ENCODE peak calls at places on chromosome 7, in four cellular contexts. X is PC-3, W is lower leg skin, B is colonic mucosa. O is an unnamed sample.

GRCh38 chr7:46571996-46572395 is 650.9 kb upstream of the IGFBP3 start:
- DNase-seq in W (no peak), X (no peak), B (no peak), O (no peak)

GRCh38 chr7:41685684-41686083 is 17.2 kb downstream of the INHBA start:
- DNase-seq in W (no peak), B (no peak), X (peak; percentile 83), O (no peak)

GRCh38 chr7:34061175-34061574 is 155.8 kb downstream of the BMPER start:
- DNase-seq in X (peak; percentile 52), W (no peak), B (no peak), O (no peak)

GRCh38 chr7:128103498-128104108 is 72.4 kb upstream of the LRRC4 start:
- DNase-seq in W (no peak), B (no peak), X (no peak), O (peak; percentile 55)

GRCh38 chr7:66430164-66430545 is 198.5 kb upstream of the KCTD7 start:
- DNase-seq in W (no peak), X (no peak), B (no peak), O (no peak)

GRCh38 chr7:154841731-154842331 is 161.1 kb downstream of the PAXIP1 start:
- DNase-seq in W (no peak), X (no peak), B (no peak), O (no peak)

GRCh38 chr7:121521681-121522405 is 125.7 kb upstream of the FAM3C start:
- DNase-seq in X (no peak), B (no peak), W (no peak), O (no peak)

GRCh38 chr7:45915606-45916005 is 5.5 kb downstream of the IGFBP3 start:
- DNase-seq in X (no peak), B (no peak), W (no peak), O (no peak)

GRCh38 chr7:145009866-145010265 is 174.0 kb upstream of the TPK1 start:
- DNase-seq in W (no peak), X (no peak), B (no peak), O (no peak)

GRCh38 chr7:25569765-25570164 is 341.5 kb upstream of the NPVF start:
- DNase-seq in W (no peak), X (no peak), B (no peak), O (no peak)

GRCh38 chr7:28125381-28126046 is 55.1 kb downstream of the JAZF1 start:
- DNase-seq in W (no peak), X (no peak), B (no peak), O (no peak)

GRCh38 chr7:139505563-139505962 is 17.9 kb upstream of the CLEC2L start:
- DNase-seq in B (no peak), X (peak; percentile 9), W (no peak), O (no peak)

GRCh38 chr7:51009716-51010496 is 227.2 kb upstream of the GRB10 start:
- DNase-seq in W (peak; percentile 9), B (no peak), X (peak; percentile 60), O (peak; percentile 55)

GRCh38 chr7:44891372-44891771 is 6.0 kb upstream of the PURB start:
- DNase-seq in W (no peak), X (no peak), B (no peak), O (no peak)

GRCh38 chr7:33823913-33824312 is 81.4 kb upstream of the BMPER start:
- DNase-seq in B (no peak), W (no peak), X (no peak), O (no peak)

GRCh38 chr7:39950473-39951155 is 558 bp downstream of the CDK13 start:
- DNase-seq in X (peak; percentile 23), B (peak; percentile 32), W (no peak), O (peak; percentile 65)

GRCh38 chr7:6648066-6648814 is 11.1 kb downstream of the ZNF316 start:
- DNase-seq in W (no peak), B (no peak), X (no peak), O (no peak)
- TF ChIP-seq CTCF in W (no peak), B (no peak), X (no peak), O (no peak)

DNA sequence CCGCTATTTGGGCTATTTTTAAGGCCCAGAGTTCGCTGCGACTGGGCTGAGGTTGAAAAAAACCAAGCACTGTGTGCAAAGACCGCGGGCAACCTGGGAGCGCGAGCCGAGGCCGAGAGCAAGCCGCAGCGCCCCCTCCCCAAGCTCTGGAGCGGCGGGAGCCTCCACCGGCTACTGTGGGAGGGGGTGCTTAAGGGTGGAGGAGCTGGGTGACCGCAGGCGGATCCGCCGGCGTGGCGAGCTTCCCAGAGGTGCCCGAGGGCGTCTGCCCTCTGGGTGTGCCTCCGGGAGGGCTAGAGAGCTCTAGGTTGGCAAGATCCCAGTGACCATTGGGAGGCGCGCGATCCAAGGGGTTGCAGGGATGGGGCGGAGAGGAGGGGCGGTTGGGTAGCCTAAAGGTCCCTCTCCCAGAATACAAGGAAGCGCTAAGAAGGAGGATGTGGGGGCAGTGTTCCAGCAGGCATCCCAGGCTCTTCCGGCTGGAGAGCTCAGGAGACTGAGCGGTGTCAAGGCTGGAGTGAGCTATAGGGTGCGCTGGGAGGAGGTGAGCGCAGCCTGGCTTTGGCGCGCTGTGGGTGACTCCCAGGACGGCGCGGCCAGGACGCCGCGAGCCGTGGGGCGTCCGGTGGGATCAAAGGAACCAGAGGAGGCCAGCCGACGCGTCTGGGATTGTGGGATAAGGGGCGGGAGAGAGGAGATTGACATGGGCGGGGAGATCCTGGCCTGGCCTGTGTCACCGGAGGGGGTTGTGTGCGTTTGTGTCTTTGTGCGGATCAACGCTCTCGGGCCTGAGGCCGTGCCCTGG is 8.0 kb downstream of the DLX5 start:
- DNase-seq in X (peak; percentile 30), B (no peak), W (no peak), O (no peak)
- TF ChIP-seq CTCF in X (peak; percentile 32), B (no peak), W (no peak), O (no peak)

DNA sequence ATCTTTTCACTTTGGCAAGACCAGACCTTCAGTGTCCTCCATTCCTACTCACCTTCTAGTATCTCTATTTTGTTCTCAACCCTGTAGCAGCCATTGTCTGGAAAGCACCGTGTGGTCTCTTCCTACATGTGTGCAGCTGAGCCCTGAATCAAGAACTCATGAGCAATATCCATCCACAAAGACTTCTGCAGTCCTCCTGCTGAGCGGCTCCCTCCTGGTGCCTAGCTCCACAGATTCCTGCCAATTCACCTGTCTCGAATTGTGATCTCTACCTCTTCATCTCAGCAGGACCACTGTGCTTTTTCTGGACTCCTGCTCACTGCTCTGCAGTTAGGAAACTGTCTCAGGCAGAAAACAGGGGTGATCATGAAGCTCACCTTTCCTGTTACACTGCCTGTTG is 118.8 kb downstream of the RELN start:
- DNase-seq in B (no peak), X (no peak), W (no peak), O (no peak)
- TF ChIP-seq CTCF in B (no peak), X (no peak), W (no peak), O (no peak)

GRCh38 chr7:102236592-102237287 is 49.9 kb upstream of the SH2B2 start:
- DNase-seq in W (peak; percentile 45), X (peak; percentile 70), B (peak; percentile 70), O (peak; percentile 47)
- TF ChIP-seq CTCF in W (no peak), X (peak; percentile 87), B (peak; percentile 72), O (peak; percentile 81)

DNA sequence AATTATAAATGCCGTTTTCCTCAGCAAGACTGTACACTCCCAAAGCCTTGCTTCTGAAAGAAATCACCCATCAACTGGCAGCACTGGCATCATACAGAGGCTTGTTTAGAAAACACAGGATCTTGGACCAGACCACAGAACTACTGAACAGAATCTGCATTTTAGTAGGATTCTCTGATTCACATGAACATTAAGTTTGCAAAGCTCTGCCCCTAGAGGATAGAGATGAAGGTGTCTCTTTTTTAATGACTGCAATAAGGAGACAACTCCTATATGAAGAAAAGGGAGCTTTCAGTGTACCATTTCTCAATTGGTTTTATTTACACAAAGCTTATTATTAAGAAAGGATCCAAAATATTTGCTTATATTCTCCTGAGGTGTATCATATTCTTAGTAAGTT is 172.7 kb downstream of the AGMO start:
- DNase-seq in W (no peak), X (no peak), B (no peak), O (no peak)
- TF ChIP-seq CTCF in W (no peak), X (peak; percentile 41), B (no peak), O (no peak)

DNA sequence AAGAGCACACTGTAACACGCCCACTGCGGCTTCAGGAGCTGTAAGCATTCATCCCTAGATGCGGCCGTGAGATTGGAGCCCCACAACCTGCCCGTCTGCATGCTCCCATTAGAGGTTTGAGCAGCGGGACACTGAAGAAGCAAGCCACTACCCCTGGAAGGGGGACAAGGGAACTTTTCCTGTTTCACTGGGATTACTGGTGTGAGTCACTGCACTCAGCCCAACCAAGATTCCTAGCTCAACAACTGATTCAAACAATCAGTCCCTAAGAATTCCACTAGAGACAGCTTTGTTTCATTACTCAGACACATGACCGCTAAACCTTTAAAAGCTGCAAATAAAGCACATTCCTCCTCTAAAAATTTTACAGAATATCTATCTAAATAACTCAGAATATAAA is 69.8 kb downstream of the ORC5 start:
- DNase-seq in W (no peak), X (peak; percentile 51), B (no peak), O (no peak)
- TF ChIP-seq CTCF in W (no peak), X (no peak), B (no peak), O (no peak)

DNA sequence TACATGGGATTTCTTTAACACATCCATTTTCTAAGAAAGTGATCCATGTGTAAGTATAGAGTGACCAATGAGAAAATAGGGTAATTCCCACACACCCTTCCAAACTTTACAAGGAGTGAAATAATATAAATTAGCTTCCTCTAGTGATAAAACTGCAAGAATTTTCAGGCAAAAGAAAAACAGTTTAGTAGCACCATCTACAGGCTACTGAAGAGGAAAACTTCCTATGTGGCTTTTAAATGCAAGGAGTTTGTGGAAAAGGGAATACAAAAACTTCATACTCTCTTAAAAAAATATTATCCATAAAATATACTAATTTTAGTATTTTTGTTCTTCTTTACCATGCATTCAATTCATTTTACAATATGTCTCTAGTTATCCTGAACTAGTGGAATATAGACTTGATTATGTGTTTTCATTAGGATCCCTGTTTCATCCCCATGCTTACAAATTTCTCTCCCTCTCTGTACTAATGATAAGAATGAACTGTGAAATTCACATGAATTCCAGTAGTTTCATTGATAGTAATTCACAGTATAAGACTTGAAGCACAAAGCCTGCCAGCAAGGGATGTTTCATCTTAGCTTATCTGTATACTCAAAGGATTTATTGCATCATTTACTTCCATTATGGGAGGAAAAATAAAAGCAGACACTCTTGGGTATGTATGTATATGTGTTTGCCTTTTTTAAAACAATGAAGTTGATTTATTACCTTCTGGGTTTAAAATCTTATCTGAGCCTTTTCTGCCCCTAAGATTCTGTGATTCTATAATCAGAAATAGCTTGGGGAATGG is 442.9 kb downstream of the AUTS2 start:
- DNase-seq in X (no peak), B (no peak), W (no peak), O (no peak)
- TF ChIP-seq CTCF in X (no peak), B (peak; percentile 19), W (no peak), O (peak; percentile 59)

O was measured in heart right ventricle.